ENCODE peak calls at places on chromosomes 6 and 20, in five cellular contexts. K is stimulated activated CD4-positive, alpha-beta T cell treated with anti-CD3 and anti-CD28 coated beads, Interleukin-2, amount 100 ng/mL, for 24 hours; V is amniotic stem cell; N is lower leg skin; J is coronary artery. O is an unnamed sample.
A peak's percentile ranks its signal among the peaks of the same experiment; 100 is the strongest.

GRCh38 chr6:101208152-101208551 is 185.4 kb upstream of the GRIK2 start:
- DNase-seq in K (no peak), V (no peak), N (no peak), J (no peak), O (no peak)

GRCh38 chr20:1505361-1505760 is 14.1 kb upstream of the SIRPB2 start:
- DNase-seq in V (no peak), J (peak; percentile 46), N (no peak), K (no peak), O (no peak)

GRCh38 chr20:52832151-52832550 is 140.0 kb upstream of the TSHZ2 start:
- DNase-seq in K (no peak), J (no peak), V (no peak), N (no peak), O (no peak)

GRCh38 chr6:44096615-44097014 is 30.6 kb downstream of the MRPL14 start:
- DNase-seq in J (no peak), V (peak; percentile 55), K (peak; percentile 81), N (peak; percentile 94), O (no peak)

GRCh38 chr20:64033981-64034493 is 1.9 kb upstream of the C20orf204 start:
- DNase-seq in N (no peak), J (no peak), V (no peak), K (no peak), O (no peak)

GRCh38 chr6:12119085-12119588 is 107.0 kb downstream of the HIVEP1 start:
- DNase-seq in N (no peak), K (peak; percentile 42), J (no peak), V (no peak), O (no peak)

GRCh38 chr20:63942250-63943006 is 13.8 kb downstream of the UCKL1 start:
- DNase-seq in K (no peak), N (no peak), J (no peak), V (no peak), O (no peak)

GRCh38 chr20:3751664-3752385 is 15.7 kb downstream of the ADISSP start:
- DNase-seq in J (no peak), K (peak; percentile 61), N (no peak), V (no peak), O (no peak)

GRCh38 chr20:37630161-37630560 is 63.7 kb upstream of the CTNNBL1 start:
- DNase-seq in K (no peak), J (no peak), V (no peak), N (no peak), O (no peak)

GRCh38 chr6:50353603-50354002 is 303.9 kb upstream of the DEFB112 start:
- DNase-seq in J (no peak), N (no peak), K (no peak), V (no peak), O (no peak)

GRCh38 chr6:106546322-106547052 is 82.8 kb downstream of the RTN4IP1 start:
- DNase-seq in K (no peak), J (no peak), V (peak; percentile 45), N (no peak), O (peak; percentile 37)

GRCh38 chr6:79070206-79070825 is 7.7 kb downstream of the PHIP start:
- DNase-seq in K (no peak), N (no peak), V (no peak), J (no peak), O (no peak)

GRCh38 chr20:33971147-33971775 is 22.4 kb upstream of the RALY start:
- DNase-seq in V (no peak), N (peak; percentile 21), J (no peak), K (no peak), O (no peak)

GRCh38 chr20:49052334-49052733 is 6.2 kb downstream of the CSE1L start:
- DNase-seq in J (no peak), V (no peak), K (no peak), N (no peak), O (no peak)

GRCh38 chr20:52890130-52890529 is 82.0 kb upstream of the TSHZ2 start:
- DNase-seq in J (no peak), V (no peak), N (no peak), K (no peak), O (no peak)

GRCh38 chr20:41738584-41739193 is 120.5 kb upstream of the CHD6 start:
- DNase-seq in K (peak; percentile 41), V (no peak), N (peak; percentile 76), J (no peak), O (no peak)

GRCh38 chr6:168137024-168137423 is 58.0 kb upstream of the FRMD1 start:
- DNase-seq in J (peak; percentile 19), N (peak; percentile 50), V (no peak), K (no peak), O (no peak)

GRCh38 chr20:24132246-24132645 is 143.7 kb upstream of the GGTLC1 start:
- DNase-seq in V (no peak), N (peak; percentile 43), K (no peak), J (no peak), O (no peak)

GRCh38 chr6:117976030-117976651 is 69.1 kb downstream of the SLC35F1 start:
- DNase-seq in N (no peak), K (no peak), V (peak; percentile 7), J (no peak), O (peak; percentile 8)

GRCh38 chr6:2733736-2734480 is 16.8 kb downstream of the MYLK4 start:
- DNase-seq in K (no peak), N (no peak), V (no peak), J (no peak), O (no peak)